ENCODE peak calls at places on chromosomes 16 and 17, in nine cellular contexts. Y, N, M, X, G, E, P, I and J are unnamed samples.

GRCh38 chr16:50742521-50743150 is 750 bp downstream of the CYLD start:
- DNase-seq in G (no peak), I (peak), E (peak), Y (peak), P (peak), N (peak), M (no peak), X (no peak), J (peak)

GRCh38 chr17:17983376-17983775 is 10.7 kb downstream of the DRC3 start:
- DNase-seq in G (no peak), N (no peak), X (no peak), E (no peak), Y (no peak), I (no peak), M (no peak), P (no peak), J (no peak)

GRCh38 chr17:37848690-37849616 is 75.3 kb upstream of the TBC1D3K start:
- DNase-seq in N (peak), G (no peak), I (peak), X (no peak), E (peak), M (no peak), P (no peak), Y (peak), J (no peak)

GRCh38 chr16:11059588-11059987 is 115.2 kb downstream of the CLEC16A start:
- DNase-seq in I (no peak), G (no peak), E (no peak), P (no peak), N (no peak), M (no peak), X (no peak), Y (no peak), J (no peak)

GRCh38 chr16:67397812-67398545 is 4.7 kb upstream of the TPPP3 start:
- DNase-seq in E (peak), P (no peak), N (no peak), Y (no peak), G (no peak), X (no peak), M (no peak), I (no peak), J (no peak)

GRCh38 chr17:80649672-80650338 is 105.2 kb downstream of the RPTOR start:
- DNase-seq in X (no peak), E (peak), N (peak), P (peak), I (peak), G (peak), M (peak), Y (peak), J (peak)

GRCh38 chr17:60354223-60354622 is 37.7 kb downstream of the USP32 start:
- DNase-seq in N (no peak), G (no peak), M (no peak), X (no peak), Y (no peak), E (no peak), P (no peak), I (peak), J (no peak)

GRCh38 chr16:58261263-58261662 is 33.6 kb downstream of the PRSS54 start:
- DNase-seq in G (no peak), Y (no peak), N (no peak), P (no peak), E (no peak), X (no peak), I (no peak), M (no peak), J (no peak)

GRCh38 chr17:17725853-17726720 is 44.8 kb downstream of the RAI1 start:
- DNase-seq in X (no peak), E (no peak), I (no peak), Y (no peak), G (no peak), N (peak), P (no peak), M (no peak), J (no peak)

GRCh38 chr17:29115906-29116651 is 64.1 kb downstream of the MYO18A start:
- DNase-seq in P (peak), N (peak), X (no peak), I (peak), Y (peak), G (no peak), M (peak), E (peak), J (no peak)

GRCh38 chr17:32510466-32510865 is 23.7 kb downstream of the CDK5R1 start:
- DNase-seq in N (no peak), Y (no peak), G (no peak), I (no peak), E (no peak), P (no peak), M (no peak), X (no peak), J (no peak)

GRCh38 chr17:49705254-49705653 is 2.5 kb downstream of the SLC35B1 start:
- DNase-seq in X (no peak), M (no peak), P (no peak), Y (no peak), I (no peak), E (no peak), G (no peak), N (no peak), J (no peak)

GRCh38 chr16:971981-972315 is 1.2 kb upstream of the LMF1 start:
- DNase-seq in M (no peak), E (no peak), N (no peak), G (no peak), I (no peak), X (no peak), Y (no peak), P (no peak), J (no peak)

GRCh38 chr17:55005520-55005919 is 37.0 kb downstream of the STXBP4 start:
- DNase-seq in P (peak), E (peak), I (peak), Y (peak), N (no peak), G (peak), X (no peak), M (no peak), J (no peak)

GRCh38 chr16:73152731-73153130 is 104.8 kb upstream of the ZFHX3 start:
- DNase-seq in P (peak), N (no peak), M (no peak), X (no peak), G (peak), Y (no peak), I (peak), E (no peak), J (no peak)